ENCODE peak calls at places on chromosome 12, in seven cellular contexts. One of them, this sample, is unnamed.

GRCh38 chr12:113043240-113043639 is 13.3 kb upstream of the DTX1 start:
- DNase-seq in dorsolateral prefrontal cortex: no peak
- DNase-seq in mesothelial cell of epicardium: no peak
- DNase-seq in fibroblast of lung: no peak
- DNase-seq in activated B cell treated with CpG ODN at 0.5 μM for 24 hours: no peak
- DNase-seq in fibroblast of pulmonary artery: no peak
- DNase-seq in fibroblast of mammary gland: no peak
- DNase-seq in this sample: no peak

GRCh38 chr12:95642583-95642982 is 91.3 kb upstream of the USP44 start:
- DNase-seq in fibroblast of mammary gland: no peak
- DNase-seq in fibroblast of pulmonary artery: no peak
- DNase-seq in activated B cell treated with CpG ODN at 0.5 μM for 24 hours: no peak
- DNase-seq in fibroblast of lung: no peak
- DNase-seq in dorsolateral prefrontal cortex: no peak
- DNase-seq in mesothelial cell of epicardium: no peak
- DNase-seq in this sample: no peak

GRCh38 chr12:54926246-54926645 is 58.3 kb downstream of the TESPA1 start:
- DNase-seq in fibroblast of lung: no peak
- DNase-seq in mesothelial cell of epicardium: no peak
- DNase-seq in dorsolateral prefrontal cortex: no peak
- DNase-seq in activated B cell treated with CpG ODN at 0.5 μM for 24 hours: no peak
- DNase-seq in fibroblast of mammary gland: no peak
- DNase-seq in fibroblast of pulmonary artery: no peak
- DNase-seq in this sample: no peak

GRCh38 chr12:124847675-124848074 is 16.0 kb downstream of the SCARB1 start:
- DNase-seq in fibroblast of lung: no peak
- DNase-seq in mesothelial cell of epicardium: no peak
- DNase-seq in fibroblast of pulmonary artery: peak
- DNase-seq in activated B cell treated with CpG ODN at 0.5 μM for 24 hours: no peak
- DNase-seq in fibroblast of mammary gland: peak
- DNase-seq in dorsolateral prefrontal cortex: peak
- DNase-seq in this sample: no peak

GRCh38 chr12:63805704-63806672 is 26.3 kb downstream of the RXYLT1 start:
- DNase-seq in fibroblast of mammary gland: no peak
- DNase-seq in dorsolateral prefrontal cortex: no peak
- DNase-seq in activated B cell treated with CpG ODN at 0.5 μM for 24 hours: no peak
- DNase-seq in mesothelial cell of epicardium: no peak
- DNase-seq in fibroblast of lung: no peak
- DNase-seq in fibroblast of pulmonary artery: no peak
- DNase-seq in this sample: no peak

GRCh38 chr12:45435945-45436710 is 220.2 kb downstream of the ANO6 start:
- DNase-seq in dorsolateral prefrontal cortex: no peak
- DNase-seq in fibroblast of pulmonary artery: no peak
- DNase-seq in fibroblast of mammary gland: no peak
- DNase-seq in fibroblast of lung: no peak
- DNase-seq in activated B cell treated with CpG ODN at 0.5 μM for 24 hours: no peak
- DNase-seq in mesothelial cell of epicardium: no peak
- DNase-seq in this sample: no peak

GRCh38 chr12:1691123-1692007 is 495 bp downstream of the ADIPOR2 start:
- DNase-seq in dorsolateral prefrontal cortex: no peak
- DNase-seq in fibroblast of lung: no peak
- DNase-seq in activated B cell treated with CpG ODN at 0.5 μM for 24 hours: no peak
- DNase-seq in fibroblast of pulmonary artery: no peak
- DNase-seq in mesothelial cell of epicardium: no peak
- DNase-seq in fibroblast of mammary gland: no peak
- DNase-seq in this sample: peak

GRCh38 chr12:119175115-119175514 is 3.6 kb upstream of the HSPB8 start:
- DNase-seq in fibroblast of pulmonary artery: no peak
- DNase-seq in fibroblast of lung: no peak
- DNase-seq in mesothelial cell of epicardium: no peak
- DNase-seq in fibroblast of mammary gland: no peak
- DNase-seq in activated B cell treated with CpG ODN at 0.5 μM for 24 hours: no peak
- DNase-seq in dorsolateral prefrontal cortex: no peak
- DNase-seq in this sample: no peak

GRCh38 chr12:120940799-120941198 is 36.6 kb upstream of the SPPL3 start:
- DNase-seq in activated B cell treated with CpG ODN at 0.5 μM for 24 hours: no peak
- DNase-seq in fibroblast of lung: peak
- DNase-seq in fibroblast of mammary gland: peak
- DNase-seq in mesothelial cell of epicardium: no peak
- DNase-seq in dorsolateral prefrontal cortex: no peak
- DNase-seq in fibroblast of pulmonary artery: peak
- DNase-seq in this sample: no peak

GRCh38 chr12:110355080-110355479 is 48.4 kb downstream of the ANAPC7 start:
- DNase-seq in activated B cell treated with CpG ODN at 0.5 μM for 24 hours: no peak
- DNase-seq in fibroblast of mammary gland: no peak
- DNase-seq in mesothelial cell of epicardium: no peak
- DNase-seq in dorsolateral prefrontal cortex: no peak
- DNase-seq in fibroblast of pulmonary artery: no peak
- DNase-seq in fibroblast of lung: no peak
- DNase-seq in this sample: peak
- TF ChIP-seq CTCF in activated B cell treated with CpG ODN at 0.5 μM for 24 hours: no peak
- TF ChIP-seq CTCF in fibroblast of mammary gland: peak
- TF ChIP-seq CTCF in mesothelial cell of epicardium: peak
- TF ChIP-seq CTCF in dorsolateral prefrontal cortex: no peak
- TF ChIP-seq CTCF in fibroblast of pulmonary artery: peak
- TF ChIP-seq CTCF in fibroblast of lung: no peak
- TF ChIP-seq CTCF in this sample: peak

DNA sequence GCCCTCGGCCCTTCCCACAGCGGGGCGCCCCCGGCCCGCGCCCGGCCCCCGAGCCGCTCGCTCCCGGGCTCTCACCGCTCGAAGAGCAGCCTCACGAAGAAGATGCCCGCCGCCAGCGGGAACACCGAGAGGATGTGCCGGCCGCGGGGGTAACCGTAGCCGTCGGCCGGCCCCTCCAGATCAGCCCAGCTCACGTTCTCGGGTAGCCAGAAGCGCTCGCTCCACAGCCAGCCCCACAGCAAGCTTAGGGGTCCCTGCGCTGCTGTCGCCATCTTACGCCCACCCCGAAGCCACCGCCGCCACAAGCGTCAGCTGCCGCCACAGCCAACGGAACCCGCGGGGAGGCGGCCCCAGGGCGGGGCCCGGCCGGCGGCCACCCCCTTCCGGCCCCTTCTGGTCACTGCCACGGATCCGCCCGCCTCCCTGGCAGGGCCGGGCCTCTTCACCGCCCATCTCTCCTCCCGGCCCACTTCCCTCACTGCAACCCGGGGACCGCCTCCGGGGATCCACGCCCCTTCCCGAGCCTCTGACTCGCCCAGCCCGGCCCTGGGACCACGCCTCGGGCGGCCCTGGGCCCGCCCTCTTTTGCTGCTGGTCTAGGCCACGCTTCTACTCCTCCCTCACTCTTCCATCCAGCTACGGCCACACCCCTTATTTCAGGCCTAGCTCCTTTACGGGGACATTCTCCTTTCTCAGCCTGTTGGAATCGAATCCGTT is at the start of gene CERS5:
- DNase-seq in fibroblast of mammary gland: peak
- DNase-seq in mesothelial cell of epicardium: peak
- DNase-seq in activated B cell treated with CpG ODN at 0.5 μM for 24 hours: peak
- DNase-seq in fibroblast of lung: peak
- DNase-seq in fibroblast of pulmonary artery: peak
- DNase-seq in dorsolateral prefrontal cortex: peak
- DNase-seq in this sample: peak
- TF ChIP-seq CTCF in fibroblast of mammary gland: no peak
- TF ChIP-seq CTCF in mesothelial cell of epicardium: peak
- TF ChIP-seq CTCF in activated B cell treated with CpG ODN at 0.5 μM for 24 hours: no peak
- TF ChIP-seq CTCF in fibroblast of lung: no peak
- TF ChIP-seq CTCF in fibroblast of pulmonary artery: no peak
- TF ChIP-seq CTCF in dorsolateral prefrontal cortex: peak
- TF ChIP-seq CTCF in this sample: no peak

GRCh38 chr12:116760621-116761020 is 22.5 kb downstream of the RNFT2 start:
- DNase-seq in fibroblast of pulmonary artery: no peak
- DNase-seq in dorsolateral prefrontal cortex: no peak
- DNase-seq in fibroblast of mammary gland: no peak
- DNase-seq in mesothelial cell of epicardium: no peak
- DNase-seq in fibroblast of lung: no peak
- DNase-seq in activated B cell treated with CpG ODN at 0.5 μM for 24 hours: no peak
- DNase-seq in this sample: no peak

GRCh38 chr12:116761499-116761898 is 23.4 kb downstream of the RNFT2 start:
- DNase-seq in fibroblast of mammary gland: no peak
- DNase-seq in mesothelial cell of epicardium: no peak
- DNase-seq in fibroblast of pulmonary artery: no peak
- DNase-seq in fibroblast of lung: no peak
- DNase-seq in activated B cell treated with CpG ODN at 0.5 μM for 24 hours: no peak
- DNase-seq in dorsolateral prefrontal cortex: no peak
- DNase-seq in this sample: no peak

GRCh38 chr12:116765271-116765670 is 27.2 kb downstream of the RNFT2 start:
- DNase-seq in dorsolateral prefrontal cortex: no peak
- DNase-seq in fibroblast of mammary gland: peak
- DNase-seq in fibroblast of pulmonary artery: no peak
- DNase-seq in mesothelial cell of epicardium: no peak
- DNase-seq in activated B cell treated with CpG ODN at 0.5 μM for 24 hours: no peak
- DNase-seq in fibroblast of lung: no peak
- DNase-seq in this sample: no peak

DNA sequence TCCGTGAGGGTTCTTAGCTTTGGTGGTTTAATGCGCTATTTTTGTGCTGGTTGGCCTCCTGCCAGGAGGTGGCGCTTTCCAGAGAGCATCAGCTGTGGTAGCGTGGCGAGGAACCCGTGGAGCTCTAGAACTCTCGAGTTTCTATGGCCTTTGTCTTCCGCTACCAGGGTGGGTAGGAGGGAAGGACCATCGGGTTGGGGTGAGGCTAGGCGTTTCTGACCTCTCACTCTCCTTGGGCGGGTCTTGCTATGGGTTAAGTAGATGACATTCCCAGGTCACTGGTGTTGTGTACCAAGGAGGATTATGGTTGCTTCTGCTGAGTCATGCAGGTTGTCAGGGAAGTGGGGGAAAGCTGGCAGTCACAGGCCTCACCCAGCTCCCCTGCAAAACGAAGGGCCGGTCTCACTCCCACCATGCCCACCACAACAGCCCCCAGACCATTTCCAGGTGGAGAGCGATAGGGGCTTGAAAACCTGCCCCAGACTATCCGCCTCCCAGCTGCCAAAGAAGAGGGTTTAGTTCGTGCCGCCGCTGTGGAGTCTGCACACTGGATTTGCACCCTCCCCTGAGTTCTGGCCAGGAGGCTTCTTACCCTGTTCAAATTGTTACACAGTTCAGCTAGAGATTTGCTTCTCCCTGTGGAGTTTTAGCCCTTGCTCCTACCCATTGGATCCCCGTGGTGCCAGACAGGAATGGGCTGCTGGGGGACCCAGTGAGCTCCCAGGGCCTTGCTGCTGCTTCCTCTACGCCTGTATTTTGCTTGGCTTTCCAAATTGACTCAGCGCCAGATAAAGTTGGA is 21.9 kb downstream of the RNFT2 start:
- DNase-seq in activated B cell treated with CpG ODN at 0.5 μM for 24 hours: no peak
- DNase-seq in dorsolateral prefrontal cortex: no peak
- DNase-seq in fibroblast of pulmonary artery: no peak
- DNase-seq in fibroblast of mammary gland: no peak
- DNase-seq in fibroblast of lung: no peak
- DNase-seq in mesothelial cell of epicardium: no peak
- DNase-seq in this sample: no peak
- TF ChIP-seq CTCF in activated B cell treated with CpG ODN at 0.5 μM for 24 hours: no peak
- TF ChIP-seq CTCF in dorsolateral prefrontal cortex: no peak
- TF ChIP-seq CTCF in fibroblast of pulmonary artery: no peak
- TF ChIP-seq CTCF in fibroblast of mammary gland: no peak
- TF ChIP-seq CTCF in fibroblast of lung: no peak
- TF ChIP-seq CTCF in mesothelial cell of epicardium: no peak
- TF ChIP-seq CTCF in this sample: no peak

DNA sequence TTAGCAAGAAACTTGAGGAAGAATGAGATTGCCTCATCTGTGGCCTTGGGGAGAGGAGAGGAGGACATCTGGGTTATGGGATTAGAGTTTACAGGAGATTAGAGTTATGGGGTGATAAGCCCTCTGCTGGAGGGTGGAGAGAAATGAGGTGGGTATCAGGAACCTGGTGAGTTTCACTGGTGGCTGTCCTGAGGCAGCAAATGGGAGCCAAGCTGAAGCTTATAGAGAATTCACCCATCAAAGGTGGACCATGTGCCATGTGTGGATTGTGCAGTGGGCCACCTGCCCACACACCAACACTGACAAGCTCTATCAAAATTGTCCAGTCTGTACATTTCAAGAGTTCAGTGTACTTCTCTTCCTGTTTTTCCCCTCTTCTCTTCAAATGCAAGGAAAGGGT is 135.3 kb downstream of the AEBP2 start:
- DNase-seq in fibroblast of pulmonary artery: no peak
- DNase-seq in fibroblast of lung: no peak
- DNase-seq in mesothelial cell of epicardium: no peak
- DNase-seq in activated B cell treated with CpG ODN at 0.5 μM for 24 hours: no peak
- DNase-seq in dorsolateral prefrontal cortex: no peak
- DNase-seq in fibroblast of mammary gland: no peak
- DNase-seq in this sample: no peak
- TF ChIP-seq CTCF in fibroblast of pulmonary artery: no peak
- TF ChIP-seq CTCF in fibroblast of lung: no peak
- TF ChIP-seq CTCF in mesothelial cell of epicardium: no peak
- TF ChIP-seq CTCF in activated B cell treated with CpG ODN at 0.5 μM for 24 hours: no peak
- TF ChIP-seq CTCF in dorsolateral prefrontal cortex: no peak
- TF ChIP-seq CTCF in fibroblast of mammary gland: peak
- TF ChIP-seq CTCF in this sample: no peak

GRCh38 chr12:107388263-107388662 is 294.9 kb upstream of the CRY1 start:
- DNase-seq in activated B cell treated with CpG ODN at 0.5 μM for 24 hours: no peak
- DNase-seq in mesothelial cell of epicardium: no peak
- DNase-seq in fibroblast of lung: no peak
- DNase-seq in dorsolateral prefrontal cortex: no peak
- DNase-seq in fibroblast of mammary gland: no peak
- DNase-seq in fibroblast of pulmonary artery: no peak
- DNase-seq in this sample: no peak
- TF ChIP-seq CTCF in activated B cell treated with CpG ODN at 0.5 μM for 24 hours: no peak
- TF ChIP-seq CTCF in mesothelial cell of epicardium: no peak
- TF ChIP-seq CTCF in fibroblast of lung: no peak
- TF ChIP-seq CTCF in dorsolateral prefrontal cortex: no peak
- TF ChIP-seq CTCF in fibroblast of mammary gland: no peak
- TF ChIP-seq CTCF in fibroblast of pulmonary artery: no peak
- TF ChIP-seq CTCF in this sample: no peak

DNA sequence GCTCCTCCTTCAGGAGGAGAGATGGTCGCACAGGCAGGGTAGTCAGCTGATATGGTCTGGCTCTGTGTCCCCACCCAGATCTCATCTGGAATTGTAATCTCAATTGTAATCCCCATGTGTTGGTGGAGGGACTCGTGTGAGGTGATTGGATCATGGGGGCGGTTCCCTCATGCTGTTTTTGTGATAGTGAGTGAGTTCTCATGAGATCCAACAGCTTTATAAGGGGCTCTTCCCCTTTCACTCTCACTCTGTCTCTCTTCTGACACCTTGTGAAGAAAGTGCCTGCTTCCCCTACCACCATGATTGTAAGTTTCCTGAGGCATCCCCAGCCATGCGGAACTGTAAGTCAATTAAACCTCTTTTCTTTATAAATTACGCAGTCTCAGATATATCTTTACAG is 218.9 kb upstream of the TMTC1 start:
- DNase-seq in fibroblast of mammary gland: no peak
- DNase-seq in fibroblast of pulmonary artery: no peak
- DNase-seq in mesothelial cell of epicardium: no peak
- DNase-seq in activated B cell treated with CpG ODN at 0.5 μM for 24 hours: no peak
- DNase-seq in dorsolateral prefrontal cortex: no peak
- DNase-seq in fibroblast of lung: no peak
- DNase-seq in this sample: no peak
- TF ChIP-seq CTCF in fibroblast of mammary gland: peak
- TF ChIP-seq CTCF in fibroblast of pulmonary artery: no peak
- TF ChIP-seq CTCF in mesothelial cell of epicardium: no peak
- TF ChIP-seq CTCF in activated B cell treated with CpG ODN at 0.5 μM for 24 hours: no peak
- TF ChIP-seq CTCF in dorsolateral prefrontal cortex: no peak
- TF ChIP-seq CTCF in fibroblast of lung: no peak
- TF ChIP-seq CTCF in this sample: no peak

DNA sequence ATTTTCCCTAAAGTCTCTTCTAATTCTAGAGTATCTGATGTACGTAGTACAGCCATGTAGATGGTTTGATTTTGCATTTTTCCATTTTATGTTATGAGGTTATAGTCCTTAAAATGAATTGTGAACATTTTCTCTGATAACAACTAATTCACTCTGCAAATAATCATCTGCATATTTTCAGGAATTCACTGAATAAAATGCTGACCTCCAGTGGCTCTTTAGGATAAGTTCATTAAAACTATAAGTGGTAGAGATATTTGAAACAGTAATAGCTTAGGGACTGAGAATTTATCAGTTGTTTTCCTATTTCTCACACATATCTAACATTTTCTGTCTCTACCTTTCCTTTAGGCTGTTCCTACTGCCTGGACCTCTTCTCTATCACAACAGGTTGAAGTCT is 4.4 kb downstream of the MSRB3 start:
- DNase-seq in fibroblast of pulmonary artery: no peak
- DNase-seq in dorsolateral prefrontal cortex: no peak
- DNase-seq in fibroblast of mammary gland: no peak
- DNase-seq in activated B cell treated with CpG ODN at 0.5 μM for 24 hours: no peak
- DNase-seq in mesothelial cell of epicardium: no peak
- DNase-seq in fibroblast of lung: peak
- DNase-seq in this sample: no peak
- TF ChIP-seq CTCF in fibroblast of pulmonary artery: peak
- TF ChIP-seq CTCF in dorsolateral prefrontal cortex: no peak
- TF ChIP-seq CTCF in fibroblast of mammary gland: peak
- TF ChIP-seq CTCF in activated B cell treated with CpG ODN at 0.5 μM for 24 hours: no peak
- TF ChIP-seq CTCF in mesothelial cell of epicardium: no peak
- TF ChIP-seq CTCF in fibroblast of lung: no peak
- TF ChIP-seq CTCF in this sample: no peak

This sample was measured in GM13976.